ENCODE peak calls at places on chromosomes 5 and 9, in five cellular contexts. One of them, this sample, is unnamed.

GRCh38 chr5:6837519-6838110 is 124.4 kb downstream of the TENT4A start:
- DNase-seq in stomach: no peak
- DNase-seq in testis: peak
- DNase-seq in ovary: peak
- DNase-seq in HCT116: no peak
- DNase-seq in this sample: peak

GRCh38 chr9:124593080-124594058 is 86.2 kb upstream of the NR5A1 start:
- DNase-seq in stomach: no peak
- DNase-seq in testis: no peak
- DNase-seq in ovary: no peak
- DNase-seq in HCT116: no peak
- DNase-seq in this sample: no peak

GRCh38 chr9:14956162-14956561 is 45.9 kb upstream of the FREM1 start:
- DNase-seq in stomach: no peak
- DNase-seq in testis: no peak
- DNase-seq in ovary: no peak
- DNase-seq in HCT116: no peak
- DNase-seq in this sample: no peak

GRCh38 chr5:28301676-28302075 is 1263.3 kb upstream of the CDH9 start:
- DNase-seq in stomach: no peak
- DNase-seq in testis: no peak
- DNase-seq in ovary: no peak
- DNase-seq in HCT116: no peak
- DNase-seq in this sample: no peak

GRCh38 chr9:131407717-131408195 is 13.9 kb downstream of the PRRC2B start:
- DNase-seq in stomach: no peak
- DNase-seq in testis: peak
- DNase-seq in ovary: peak
- DNase-seq in HCT116: no peak
- DNase-seq in this sample: peak

GRCh38 chr5:160186480-160186879 is 42.8 kb upstream of the FABP6 start:
- DNase-seq in stomach: no peak
- DNase-seq in testis: no peak
- DNase-seq in ovary: no peak
- DNase-seq in HCT116: no peak
- DNase-seq in this sample: no peak

GRCh38 chr5:158754018-158754514 is 345.6 kb downstream of the EBF1 start:
- DNase-seq in stomach: no peak
- DNase-seq in testis: no peak
- DNase-seq in ovary: no peak
- DNase-seq in HCT116: no peak
- DNase-seq in this sample: no peak

GRCh38 chr5:177427211-177427822 is 841 bp downstream of the GRK6 start:
- DNase-seq in stomach: no peak
- DNase-seq in testis: no peak
- DNase-seq in ovary: no peak
- DNase-seq in HCT116: no peak
- DNase-seq in this sample: no peak

GRCh38 chr5:114361724-114362196 is at the start of gene KCNN2:
- DNase-seq in stomach: peak
- DNase-seq in testis: peak
- DNase-seq in ovary: peak
- DNase-seq in HCT116: no peak
- DNase-seq in this sample: peak

GRCh38 chr5:19342942-19343341 is 645.1 kb downstream of the CDH18 start:
- DNase-seq in stomach: no peak
- DNase-seq in testis: no peak
- DNase-seq in ovary: no peak
- DNase-seq in HCT116: no peak
- DNase-seq in this sample: no peak

GRCh38 chr9:70123695-70124094 is 80.0 kb downstream of the MAMDC2 start:
- DNase-seq in stomach: no peak
- DNase-seq in testis: peak
- DNase-seq in ovary: peak
- DNase-seq in HCT116: no peak
- DNase-seq in this sample: no peak

GRCh38 chr5:150658121-150658520 is 2.9 kb upstream of the MYOZ3 start:
- DNase-seq in stomach: no peak
- DNase-seq in testis: no peak
- DNase-seq in ovary: no peak
- DNase-seq in HCT116: no peak
- DNase-seq in this sample: no peak

GRCh38 chr5:150658699-150659265 is 2.3 kb upstream of the MYOZ3 start:
- DNase-seq in stomach: no peak
- DNase-seq in testis: no peak
- DNase-seq in ovary: no peak
- DNase-seq in HCT116: no peak
- DNase-seq in this sample: no peak

GRCh38 chr5:150655221-150655620 is 5.8 kb upstream of the MYOZ3 start:
- DNase-seq in stomach: no peak
- DNase-seq in testis: no peak
- DNase-seq in ovary: no peak
- DNase-seq in HCT116: no peak
- DNase-seq in this sample: no peak

GRCh38 chr5:150654181-150654580 is 6.9 kb upstream of the MYOZ3 start:
- DNase-seq in stomach: no peak
- DNase-seq in testis: no peak
- DNase-seq in ovary: no peak
- DNase-seq in HCT116: no peak
- DNase-seq in this sample: no peak

DNA sequence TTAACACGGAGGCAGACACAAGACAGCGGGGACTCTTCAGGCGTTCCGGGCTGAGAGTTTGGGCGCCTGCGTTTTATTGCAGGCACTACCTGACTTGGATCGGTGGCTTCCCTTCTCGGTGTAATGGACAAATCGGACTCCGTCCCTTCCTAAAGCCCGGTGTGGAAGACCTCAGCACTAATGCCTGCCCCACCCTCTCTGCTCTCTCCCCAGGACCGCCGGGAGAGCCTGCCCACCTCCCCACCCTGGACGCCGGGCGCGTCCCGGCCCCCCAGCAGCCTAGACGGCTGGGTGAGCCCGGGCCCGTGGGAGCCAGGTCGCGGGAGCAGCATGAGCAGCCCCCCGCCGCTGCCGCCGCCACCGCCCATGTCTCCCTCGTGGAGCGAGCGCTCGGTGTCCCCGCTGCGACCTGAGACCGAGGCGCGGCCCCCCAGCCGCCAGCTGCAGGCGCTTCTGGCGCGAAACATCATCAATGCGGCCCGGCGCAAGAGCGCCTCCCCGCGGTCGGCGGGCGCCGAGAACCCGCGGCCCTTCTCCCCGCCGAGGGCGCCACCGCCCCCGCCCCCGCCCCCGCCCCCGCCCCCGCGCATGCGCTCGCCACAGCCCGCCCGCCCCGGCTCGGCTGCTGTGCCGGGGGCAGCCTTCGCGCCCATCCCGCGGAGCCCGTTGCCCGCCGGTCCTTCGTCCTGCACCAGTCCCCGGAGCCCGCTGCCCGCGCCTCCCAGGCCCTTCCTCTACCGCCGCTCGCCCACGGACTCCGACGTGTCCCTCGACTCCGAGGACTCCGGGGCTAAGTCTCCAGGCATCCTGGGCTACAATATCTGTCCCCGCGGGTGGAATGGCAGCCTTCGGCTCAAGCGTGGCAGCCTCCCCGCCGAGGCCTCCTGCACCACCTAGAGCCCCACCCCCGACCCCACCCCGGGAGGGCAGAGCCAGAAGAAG is 4.6 kb upstream of the MYOZ3 start:
- DNase-seq in stomach: peak
- DNase-seq in testis: peak
- DNase-seq in ovary: peak
- DNase-seq in HCT116: no peak
- DNase-seq in this sample: peak
- TF ChIP-seq POLR2A in stomach: no peak
- TF ChIP-seq POLR2A in testis: no peak
- TF ChIP-seq POLR2A in ovary: no peak
- TF ChIP-seq POLR2A in HCT116: no peak
- TF ChIP-seq POLR2A in this sample: no peak

GRCh38 chr5:180332051-180332517 is 21.1 kb downstream of the GFPT2 start:
- DNase-seq in stomach: no peak
- DNase-seq in testis: no peak
- DNase-seq in ovary: no peak
- DNase-seq in HCT116: no peak
- DNase-seq in this sample: no peak
- TF ChIP-seq CTCF in stomach: no peak
- TF ChIP-seq CTCF in testis: no peak
- TF ChIP-seq CTCF in ovary: no peak
- TF ChIP-seq CTCF in HCT116: peak
- TF ChIP-seq CTCF in this sample: no peak

GRCh38 chr5:138032572-138033274 is at the start of gene FAM13B:
- DNase-seq in stomach: peak
- DNase-seq in testis: peak
- DNase-seq in ovary: peak
- DNase-seq in HCT116: peak
- DNase-seq in this sample: peak
- TF ChIP-seq POLR2A in stomach: no peak
- TF ChIP-seq POLR2A in testis: no peak
- TF ChIP-seq POLR2A in ovary: peak
- TF ChIP-seq POLR2A in HCT116: no peak
- TF ChIP-seq POLR2A in this sample: no peak

DNA sequence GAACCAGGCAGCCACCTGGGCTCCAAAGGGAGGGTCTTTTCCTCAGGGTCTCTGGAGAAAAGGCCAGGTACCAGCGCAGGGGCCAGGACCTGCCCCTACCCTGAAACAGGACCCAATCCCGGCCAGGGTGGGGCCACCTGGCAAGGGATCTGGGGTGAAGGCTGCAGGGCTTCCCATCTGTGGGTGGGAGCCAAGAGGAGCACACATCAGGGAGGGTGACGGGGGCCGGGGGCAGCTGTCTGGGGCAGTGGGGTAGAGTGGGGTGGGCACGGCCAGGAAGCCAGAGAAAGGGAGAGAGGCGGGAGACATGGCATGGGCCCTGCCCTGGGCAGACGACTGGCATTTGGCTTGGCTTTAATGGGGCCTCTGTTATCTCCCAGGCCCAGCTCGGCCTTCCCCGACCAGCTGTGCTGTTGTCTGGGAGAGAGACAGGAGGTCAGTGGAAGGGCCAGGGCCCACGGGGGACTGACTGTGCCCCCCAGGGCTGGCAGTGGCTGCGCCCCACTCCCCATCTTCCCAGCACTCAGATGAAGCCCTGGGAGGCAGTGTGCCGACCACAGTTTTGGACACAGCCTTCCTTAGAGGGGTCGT is 57.2 kb upstream of the RNF130 start:
- DNase-seq in stomach: peak
- DNase-seq in testis: peak
- DNase-seq in ovary: no peak
- DNase-seq in HCT116: no peak
- DNase-seq in this sample: no peak
- TF ChIP-seq CTCF in stomach: no peak
- TF ChIP-seq CTCF in testis: no peak
- TF ChIP-seq CTCF in ovary: no peak
- TF ChIP-seq CTCF in HCT116: no peak
- TF ChIP-seq CTCF in this sample: no peak

This sample was measured in thyroid gland.